ENCODE peak calls at places on chromosomes 5 and 9, in seven cellular contexts. V is OCI-LY7; L is heart left ventricle; A is fibroblast of lung; X is dorsolateral prefrontal cortex; C is CD8-positive, alpha-beta T cell; G is astrocyte of the cerebellum. I is an unnamed sample.

GRCh38 chr9:18707489-18708210 is 233.7 kb downstream of the ADAMTSL1 start:
- DNase-seq in G (no peak), V (no peak), L (no peak), C (no peak), A (no peak), X (no peak), I (no peak)

GRCh38 chr9:127204771-127205470 is 59.7 kb upstream of the GARNL3 start:
- DNase-seq in L (peak), C (no peak), V (peak), A (peak), X (peak), G (no peak), I (no peak)

GRCh38 chr9:94675008-94675841 is 35.9 kb upstream of the FBP1 start:
- DNase-seq in X (no peak), V (no peak), A (peak), L (no peak), G (peak), C (no peak), I (peak)

GRCh38 chr9:21688108-21689102 is 114.0 kb upstream of the MTAP start:
- DNase-seq in L (no peak), V (no peak), A (peak), G (peak), C (no peak), X (peak), I (peak)

GRCh38 chr5:72692273-72692672 is 124.2 kb upstream of the TNPO1 start:
- DNase-seq in A (peak), L (no peak), X (no peak), G (no peak), V (no peak), C (no peak), I (no peak)

GRCh38 chr5:150489358-150490295 is 18.3 kb upstream of the NDST1 start:
- DNase-seq in C (no peak), G (no peak), X (no peak), V (peak), A (peak), L (no peak), I (no peak)

GRCh38 chr5:132256086-132256782 is 1.3 kb upstream of the PDLIM4 start:
- DNase-seq in C (no peak), V (no peak), X (no peak), A (no peak), L (no peak), G (no peak), I (no peak)

GRCh38 chr9:98989036-98990000 is 45.6 kb downstream of the COL15A1 start:
- DNase-seq in G (peak), A (peak), V (peak), X (no peak), L (no peak), C (no peak), I (peak)

GRCh38 chr9:33687779-33688178 is 107.6 kb upstream of the PRSS3 start:
- DNase-seq in G (no peak), V (no peak), A (no peak), X (no peak), C (no peak), L (no peak), I (no peak)

GRCh38 chr5:137303509-137303908 is 195.6 kb downstream of the SPOCK1 start:
- DNase-seq in X (peak), A (no peak), V (no peak), C (no peak), L (no peak), G (no peak), I (no peak)

GRCh38 chr5:89728750-89729149 is 680.8 kb downstream of the CETN3 start:
- DNase-seq in C (no peak), V (no peak), A (peak), L (no peak), X (no peak), G (peak), I (no peak)

GRCh38 chr5:89733772-89734171 is 675.8 kb downstream of the CETN3 start:
- DNase-seq in L (no peak), C (no peak), A (no peak), G (no peak), X (no peak), V (no peak), I (no peak)

GRCh38 chr5:89735108-89735507 is 674.4 kb downstream of the CETN3 start:
- DNase-seq in A (peak), C (no peak), V (no peak), L (no peak), G (no peak), X (no peak), I (no peak)

GRCh38 chr5:89728134-89728533 is 681.4 kb downstream of the CETN3 start:
- DNase-seq in C (no peak), V (no peak), X (no peak), L (no peak), G (no peak), A (no peak), I (no peak)

DNA sequence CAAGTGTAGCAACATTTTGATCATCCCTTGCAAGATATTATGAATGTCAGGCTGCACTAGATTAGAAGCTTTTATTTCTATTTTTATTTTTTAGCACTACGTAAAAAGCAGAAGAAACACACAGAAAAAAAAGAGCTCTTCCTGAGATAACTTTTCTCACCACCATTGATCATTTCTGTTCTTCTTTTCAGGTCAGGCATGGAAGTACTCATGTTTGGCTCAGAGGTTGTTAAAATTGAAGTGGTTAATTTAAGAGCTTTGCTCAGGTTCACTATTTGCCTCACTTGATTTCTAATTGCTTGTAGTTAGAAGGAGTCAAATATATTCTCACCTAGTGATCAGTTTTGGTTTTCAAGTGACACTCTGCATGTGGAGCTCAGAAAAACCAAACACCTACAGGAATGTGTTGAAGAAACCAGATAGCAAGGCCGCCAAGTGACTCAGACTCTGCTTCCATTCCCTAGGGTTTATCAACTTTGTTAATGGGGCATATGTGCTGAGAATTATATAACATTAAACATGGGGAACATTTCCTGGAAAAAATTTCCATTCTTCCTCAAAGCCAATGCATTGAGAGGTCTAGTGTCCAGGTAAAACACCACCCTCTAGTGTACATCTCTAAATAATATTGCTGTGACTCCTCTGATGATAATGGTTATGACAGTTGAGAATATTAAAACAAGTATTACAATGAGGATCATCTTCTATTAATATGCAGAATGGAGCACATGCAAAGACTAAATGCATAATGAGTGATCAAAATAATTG is 679.7 kb downstream of the CETN3 start:
- DNase-seq in V (no peak), X (no peak), G (peak), C (no peak), L (no peak), A (no peak), I (no peak)
- TF ChIP-seq CTCF in V (peak), X (no peak), G (peak), C (no peak), L (no peak), A (no peak), I (no peak)

GRCh38 chr5:55919625-55920024 is 68.5 kb downstream of the IL31RA start:
- DNase-seq in X (no peak), L (no peak), A (no peak), G (no peak), C (peak), V (no peak), I (no peak)
- H3K4me3 ChIP-seq in X (no peak), L (no peak), A (no peak), G (no peak), C (no peak), V (no peak), I (no peak)

GRCh38 chr9:135706288-135706687 is 4.3 kb downstream of the KCNT1 start:
- DNase-seq in V (no peak), A (no peak), C (no peak), G (no peak), X (no peak), L (no peak), I (no peak)
- TF ChIP-seq CTCF in V (no peak), A (no peak), C (no peak), G (no peak), X (no peak), L (no peak), I (no peak)

GRCh38 chr5:74630387-74631087 is 10.0 kb downstream of the ENC1 start:
- DNase-seq in X (no peak), V (no peak), C (no peak), G (peak), A (peak), L (no peak), I (peak)
- H3K4me3 ChIP-seq in X (peak), V (no peak), C (no peak), G (no peak), A (no peak), L (no peak), I (no peak)